ENCODE peak calls at places on chromosome 16, in eight cellular contexts. T is iPS DF 19.7; Q is H4; P is MV-4-11; F is activated gamma-delta T cell treated with anti-CD3 and anti-CD28 coated beads, Interleukin-2, amount 50 U/mL, for 16 hours; N is HFFc6; M is psoas muscle; L is HTR-8/SVneo. H is an unnamed sample.

GRCh38 chr16:67169642-67170167 is 633 bp upstream of the NOL3 start:
- DNase-seq in T (no peak), Q (no peak), P (no peak), F (no peak), N (no peak), M (no peak), L (no peak), H (peak)

GRCh38 chr16:1710811-1711507 is 5.0 kb downstream of the MAPK8IP3 start:
- DNase-seq in T (no peak), Q (no peak), P (no peak), F (no peak), N (no peak), M (no peak), L (no peak), H (no peak)

GRCh38 chr16:23258919-23259237 is 43.2 kb upstream of the SCNN1B start:
- DNase-seq in T (no peak), Q (no peak), P (no peak), F (no peak), N (no peak), M (no peak), L (no peak), H (no peak)

GRCh38 chr16:76854234-76854633 is 336.8 kb upstream of the MON1B start:
- DNase-seq in T (no peak), Q (peak), P (no peak), F (no peak), N (no peak), M (no peak), L (no peak), H (peak)

GRCh38 chr16:7456221-7456620 is 123.6 kb downstream of the RBFOX1 start:
- DNase-seq in T (no peak), Q (no peak), P (no peak), F (no peak), N (no peak), M (no peak), L (no peak), H (no peak)

GRCh38 chr16:85296859-85297698 is 184.8 kb upstream of the CIBAR2 start:
- DNase-seq in T (no peak), Q (no peak), P (peak), F (peak), N (peak), M (no peak), L (peak), H (peak)

GRCh38 chr16:50613281-50613991 is 65.2 kb downstream of the NKD1 start:
- DNase-seq in T (no peak), Q (no peak), P (peak), F (no peak), N (no peak), M (no peak), L (no peak), H (no peak)

GRCh38 chr16:4613636-4614570 is 785 bp downstream of the UBALD1 start:
- DNase-seq in T (no peak), Q (no peak), P (peak), F (no peak), N (no peak), M (peak), L (peak), H (peak)

GRCh38 chr16:11383481-11384183 is 38.4 kb downstream of the RMI2 start:
- DNase-seq in T (no peak), Q (no peak), P (no peak), F (no peak), N (no peak), M (no peak), L (no peak), H (no peak)

GRCh38 chr16:7374614-7375174 is 42.0 kb downstream of the RBFOX1 start:
- DNase-seq in T (no peak), Q (no peak), P (no peak), F (no peak), N (no peak), M (no peak), L (no peak), H (no peak)

GRCh38 chr16:27980919-27981670 is 82.4 kb downstream of the GSG1L start:
- DNase-seq in T (no peak), Q (no peak), P (no peak), F (no peak), N (no peak), M (no peak), L (no peak), H (no peak)

GRCh38 chr16:56673916-56674315 is 4.3 kb downstream of the MT1H start:
- DNase-seq in T (no peak), Q (no peak), P (peak), F (no peak), N (peak), M (no peak), L (no peak), H (no peak)

GRCh38 chr16:75821117-75821516 is 94.8 kb upstream of the CPHXL start:
- DNase-seq in T (no peak), Q (peak), P (no peak), F (no peak), N (no peak), M (no peak), L (no peak), H (no peak)

GRCh38 chr16:79734721-79735120 is 134.2 kb upstream of the MAF start:
- DNase-seq in T (no peak), Q (no peak), P (no peak), F (no peak), N (no peak), M (no peak), L (no peak), H (no peak)

GRCh38 chr16:55917373-55917919 is 42.3 kb upstream of the CES5A start:
- DNase-seq in T (no peak), Q (no peak), P (no peak), F (no peak), N (no peak), M (no peak), L (no peak), H (no peak)

GRCh38 chr16:51287231-51287630 is 136.2 kb upstream of the SALL1 start:
- DNase-seq in T (no peak), Q (no peak), P (no peak), F (no peak), N (no peak), M (no peak), L (no peak), H (no peak)

GRCh38 chr16:29877266-29877961 is 14.4 kb upstream of the CDIPT start:
- DNase-seq in T (peak), Q (no peak), P (peak), F (no peak), N (no peak), M (no peak), L (no peak), H (peak)

GRCh38 chr16:53960954-53961616 is 257.1 kb downstream of the FTO start:
- DNase-seq in T (no peak), Q (no peak), P (no peak), F (no peak), N (no peak), M (no peak), L (no peak), H (no peak)

GRCh38 chr16:4443986-4444385 is 18.3 kb downstream of the DNAJA3 start:
- DNase-seq in T (no peak), Q (no peak), P (no peak), F (no peak), N (no peak), M (no peak), L (no peak), H (no peak)

GRCh38 chr16:31301708-31302400 is 42.1 kb downstream of the ITGAM start:
- DNase-seq in T (no peak), Q (peak), P (peak), F (no peak), N (peak), M (no peak), L (peak), H (peak)

GRCh38 chr16:15769239-15769638 is 87.6 kb downstream of the MYH11 start:
- DNase-seq in T (no peak), Q (no peak), P (no peak), F (no peak), N (no peak), M (no peak), L (no peak), H (no peak)

GRCh38 chr16:11996433-11997174 is 20.1 kb downstream of the SNX29 start:
- DNase-seq in T (no peak), Q (no peak), P (no peak), F (no peak), N (no peak), M (no peak), L (no peak), H (no peak)

GRCh38 chr16:31875112-31875803 is 1.7 kb downstream of the ZNF267 start:
- DNase-seq in T (no peak), Q (no peak), P (no peak), F (no peak), N (peak), M (no peak), L (no peak), H (no peak)

GRCh38 chr16:66446737-66447136 is 19.6 kb downstream of the BEAN1 start:
- DNase-seq in T (no peak), Q (no peak), P (no peak), F (no peak), N (no peak), M (no peak), L (no peak), H (no peak)

GRCh38 chr16:1781758-1782407 is 488 bp downstream of the SPSB3 start:
- DNase-seq in T (no peak), Q (no peak), P (peak), F (no peak), N (no peak), M (peak), L (no peak), H (peak)

GRCh38 chr16:66414891-66415290 is 12.2 kb upstream of the BEAN1 start:
- DNase-seq in T (no peak), Q (no peak), P (no peak), F (no peak), N (peak), M (no peak), L (no peak), H (no peak)

GRCh38 chr16:66342294-66342900 is 24.1 kb upstream of the CDH5 start:
- DNase-seq in T (no peak), Q (peak), P (no peak), F (no peak), N (no peak), M (no peak), L (peak), H (peak)

GRCh38 chr16:70573451-70574121 is 50.0 kb downstream of the SF3B3 start:
- DNase-seq in T (no peak), Q (no peak), P (no peak), F (no peak), N (peak), M (no peak), L (no peak), H (peak)

GRCh38 chr16:88453621-88454314 is 688 bp downstream of the ZFPM1 start:
- DNase-seq in T (no peak), Q (no peak), P (no peak), F (no peak), N (no peak), M (no peak), L (no peak), H (peak)

GRCh38 chr16:57666353-57667068 is 1.6 kb upstream of the ADGRG3 start:
- DNase-seq in T (no peak), Q (no peak), P (no peak), F (no peak), N (no peak), M (no peak), L (no peak), H (no peak)

GRCh38 chr16:87834668-87835473 is 34.4 kb downstream of the SLC7A5 start:
- DNase-seq in T (no peak), Q (peak), P (no peak), F (no peak), N (peak), M (no peak), L (no peak), H (peak)

GRCh38 chr16:48323783-48324775 is 61.1 kb downstream of the SIAH1 start:
- DNase-seq in T (no peak), Q (peak), P (peak), F (no peak), N (peak), M (no peak), L (no peak), H (no peak)

GRCh38 chr16:29114476-29115012 is 129.7 kb downstream of the LAT start:
- DNase-seq in T (no peak), Q (no peak), P (no peak), F (no peak), N (no peak), M (no peak), L (no peak), H (no peak)

GRCh38 chr16:80792031-80792430 is 12.4 kb downstream of the CDYL2 start:
- DNase-seq in T (no peak), Q (no peak), P (no peak), F (no peak), N (no peak), M (no peak), L (no peak), H (no peak)

GRCh38 chr16:1512174-1512573 is 19.0 kb downstream of the TELO2 start:
- DNase-seq in T (no peak), Q (no peak), P (peak), F (no peak), N (no peak), M (no peak), L (no peak), H (no peak)

GRCh38 chr16:77450790-77451487 is 16.1 kb upstream of the ADAMTS18 start:
- DNase-seq in T (no peak), Q (no peak), P (no peak), F (no peak), N (no peak), M (no peak), L (no peak), H (no peak)

GRCh38 chr16:8634991-8635736 is 13.7 kb downstream of the METTL22 start:
- DNase-seq in T (peak), Q (peak), P (no peak), F (no peak), N (peak), M (no peak), L (no peak), H (peak)